ENCODE peak calls at places on chromosomes 4 and X, in four cellular contexts. A is HepG2, N is SK-N-SH, C is K562. D is an unnamed sample.

GRCh38 chr4:103306870-103307345 is 108.8 kb upstream of the CENPE start:
- DNase-seq in A (peak; percentile 82), N (peak; percentile 15), C (no peak), D (no peak)

GRCh38 chrX:18639280-18639679 is 32.6 kb downstream of the RS1 start:
- DNase-seq in A (no peak), N (no peak), C (no peak), D (no peak)

GRCh38 chr4:113869743-113870375 is 108.3 kb upstream of the CAMK2D start:
- DNase-seq in C (no peak), N (no peak), A (no peak), D (peak; percentile 54)

GRCh38 chr4:26660261-26660660 is 76.4 kb downstream of the TBC1D19 start:
- DNase-seq in A (no peak), N (no peak), C (no peak), D (no peak)

GRCh38 chrX:50700921-50701320 is 113.1 kb downstream of the SHROOM4 start:
- DNase-seq in N (no peak), A (no peak), C (no peak), D (no peak)

GRCh38 chrX:140766024-140766611 is 56.6 kb downstream of the LINC00632 start:
- DNase-seq in A (peak; percentile 27), C (peak; percentile 21), N (peak; percentile 61), D (no peak)

GRCh38 chrX:74931214-74931613 is 6.0 kb upstream of the NEXMIF start:
- DNase-seq in N (no peak), A (no peak), C (no peak), D (no peak)

GRCh38 chr4:37427193-37427592 is 182.7 kb downstream of the NWD2 start:
- DNase-seq in N (no peak), A (no peak), C (no peak), D (no peak)

GRCh38 chr4:14592950-14593349 is 409.3 kb upstream of the CPEB2 start:
- DNase-seq in A (no peak), C (no peak), N (no peak), D (no peak)

GRCh38 chr4:56626420-56626819 is 54.7 kb downstream of the HOPX start:
- DNase-seq in A (no peak), C (no peak), N (no peak), D (no peak)

GRCh38 chr4:21507439-21507838 is 441.1 kb downstream of the KCNIP4 start:
- DNase-seq in C (no peak), A (peak; percentile 6), N (peak; percentile 2), D (no peak)

GRCh38 chr4:107131295-107131694 is 95.2 kb upstream of the DKK2 start:
- DNase-seq in A (no peak), C (no peak), N (no peak), D (no peak)

GRCh38 chr4:134364928-134365327 is 163.3 kb upstream of the PABPC4L start:
- DNase-seq in A (no peak), C (no peak), N (no peak), D (no peak)

GRCh38 chr4:14184767-14185166 is 557.2 kb upstream of the BOD1L1 start:
- DNase-seq in A (no peak), N (peak; percentile 4), C (no peak), D (no peak)

GRCh38 chr4:121316091-121316490 is 64.7 kb downstream of the QRFPR start:
- DNase-seq in C (no peak), A (no peak), N (no peak), D (no peak)
- TF ChIP-seq RFX5 in C (no peak), A (no peak), N (no peak), D (no peak)

DNA sequence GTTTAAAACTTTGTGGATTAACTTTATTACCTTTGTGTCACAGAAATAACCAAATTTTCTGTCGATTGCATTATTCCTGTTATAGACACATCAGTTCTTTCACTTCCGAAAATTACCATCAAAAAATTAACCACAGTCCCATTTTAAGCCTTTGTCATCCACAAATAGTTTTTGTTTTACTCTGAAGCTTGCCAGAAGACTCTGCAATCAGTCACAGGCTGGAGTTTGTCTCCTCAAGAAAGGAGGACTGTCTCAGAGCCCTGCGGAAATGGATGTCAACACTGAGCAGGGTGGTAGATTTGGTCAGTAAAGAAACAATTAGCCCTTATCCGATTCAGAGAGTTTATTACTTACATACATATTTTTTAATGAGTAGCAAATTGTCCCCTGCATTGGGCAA is 20.1 kb upstream of the TCEAL4 start:
- DNase-seq in N (no peak), C (no peak), A (no peak), D (no peak)
- TF ChIP-seq ZBTB33 in N (no peak), C (no peak), A (no peak), D (no peak)

DNA sequence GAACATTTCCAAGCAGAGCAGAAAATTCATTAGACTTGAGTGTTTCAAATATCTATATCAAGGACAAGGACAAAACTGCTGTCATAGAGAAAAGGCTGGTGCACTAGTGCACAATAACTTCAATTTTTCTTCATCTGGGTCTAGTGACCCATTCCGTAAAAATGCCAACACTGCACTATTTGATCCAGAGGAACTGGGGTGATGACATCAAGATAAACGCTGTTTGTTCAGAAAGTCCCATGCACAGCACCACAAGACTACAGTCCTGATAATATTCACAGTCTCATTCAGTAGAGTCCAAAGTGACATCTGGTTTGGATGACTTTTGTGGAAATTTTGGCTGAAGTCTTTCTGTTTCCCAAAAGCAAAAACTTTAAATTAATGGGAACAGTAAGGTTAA is 303.5 kb upstream of the GALNT7 start:
- DNase-seq in A (no peak), N (no peak), C (no peak), D (no peak)
- TF ChIP-seq RFX5 in A (no peak), N (no peak), C (no peak), D (no peak)

GRCh38 chrX:53714580-53715335 is 28.2 kb upstream of the HUWE1 start:
- DNase-seq in A (no peak), C (no peak), N (no peak), D (peak; percentile 89)
- TF ChIP-seq ZBTB33 in A (no peak), C (no peak), N (no peak), D (no peak)

DNA sequence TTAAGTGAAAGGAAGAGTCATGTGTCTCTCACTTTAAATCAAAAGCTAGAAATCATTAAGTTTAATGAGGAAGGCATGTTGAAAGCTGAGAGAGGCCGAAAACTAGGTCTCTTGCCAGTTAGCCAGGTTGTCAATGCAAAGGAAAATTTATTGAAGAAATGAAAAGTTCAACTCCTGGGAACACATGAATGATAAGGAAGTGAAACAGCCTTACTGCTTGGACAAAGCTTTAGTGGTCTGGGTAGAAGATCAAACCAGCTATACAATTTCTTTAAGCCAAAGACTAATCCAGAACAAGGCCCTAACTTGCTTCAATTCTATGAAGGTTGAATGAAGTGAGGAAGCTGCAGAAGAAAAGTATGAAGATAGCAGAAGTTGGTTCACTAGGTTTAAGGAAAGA is 24.9 kb downstream of the RHOH start:
- DNase-seq in N (no peak), C (no peak), A (no peak), D (no peak)
- TF ChIP-seq RFX5 in N (no peak), C (no peak), A (no peak), D (no peak)

GRCh38 chr4:146522862-146523205 is 1.1 kb upstream of the SLC10A7 start:
- DNase-seq in C (no peak), N (no peak), A (peak; percentile 8), D (no peak)

GRCh38 chr4:146521543-146522097 is at the start of gene SLC10A7:
- DNase-seq in C (peak; percentile 82), N (peak; percentile 84), A (peak; percentile 58), D (peak; percentile 33)

GRCh38 chr4:146522098-146522861 is 540 bp upstream of the SLC10A7 start:
- DNase-seq in C (peak; percentile 89), A (peak; percentile 63), N (peak; percentile 91), D (peak; percentile 46)

GRCh38 chr4:146525754-146526153 is 4.0 kb upstream of the SLC10A7 start:
- DNase-seq in A (no peak), C (no peak), N (no peak), D (no peak)

DNA sequence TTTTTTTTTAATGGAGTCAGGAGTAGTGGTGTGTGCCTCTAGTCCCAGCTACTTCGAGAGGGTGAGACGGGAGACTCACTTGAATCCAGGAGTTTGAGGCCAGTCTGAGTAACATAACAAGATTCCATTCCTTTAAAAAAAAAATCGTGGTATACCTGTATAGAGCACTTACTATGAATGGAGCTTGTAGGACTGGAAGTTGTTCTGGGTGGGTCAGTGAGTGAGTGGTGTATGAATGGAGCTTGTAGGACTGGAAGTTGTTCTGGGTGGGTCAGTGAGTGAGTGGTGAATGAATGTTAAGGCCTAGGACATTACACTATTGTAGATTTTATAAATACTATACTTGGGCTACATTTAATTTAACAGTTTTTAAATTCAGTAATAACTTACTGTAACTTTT is 2.9 kb upstream of the SLC10A7 start:
- DNase-seq in A (no peak), N (no peak), C (no peak), D (no peak)
- TF ChIP-seq ZBTB33 in A (no peak), N (no peak), C (no peak), D (no peak)

GRCh38 chr4:152862608-152863007 is 73.5 kb upstream of the FHDC1 start:
- DNase-seq in A (no peak), C (no peak), N (no peak), D (no peak)
- TF ChIP-seq RFX5 in A (no peak), C (no peak), N (no peak), D (no peak)

GRCh38 chrX:134727363-134727762 is 69.1 kb upstream of the PLAC1 start:
- DNase-seq in A (peak; percentile 30), C (no peak), N (no peak), D (no peak)
- TF ChIP-seq ZBTB33 in A (no peak), C (no peak), N (no peak), D (no peak)

D was measured in GM12878.